ENCODE peak calls at places on chromosomes 16 and 17, in nine cellular contexts. T, E, S, Y, J, U, Z, C and O are unnamed samples.

GRCh38 chr17:73503560-73503959 is 140.7 kb downstream of the SDK2 start:
- DNase-seq in U (no peak), Y (no peak), Z (no peak), S (no peak), C (no peak), T (no peak), J (no peak), E (no peak), O (no peak)

GRCh38 chr16:11299865-11300559 is 18.9 kb upstream of the PRM1 start:
- DNase-seq in E (no peak), J (no peak), S (no peak), U (no peak), Z (no peak), T (no peak), C (no peak), Y (no peak), O (no peak)

GRCh38 chr17:73595068-73595865 is 49.0 kb downstream of the SDK2 start:
- DNase-seq in J (no peak), S (no peak), E (peak; percentile 58), T (peak; percentile 57), U (peak; percentile 51), Z (no peak), C (peak; percentile 54), Y (no peak), O (no peak)

GRCh38 chr16:85970712-85971220 is 71.8 kb downstream of the IRF8 start:
- DNase-seq in S (peak; percentile 9), C (no peak), Z (no peak), U (peak; percentile 36), E (no peak), J (no peak), Y (no peak), T (no peak), O (no peak)

GRCh38 chr16:73847090-73847489 is 449.5 kb upstream of the PSMD7 start:
- DNase-seq in T (no peak), J (no peak), C (no peak), E (no peak), S (no peak), Z (no peak), Y (no peak), U (no peak), O (no peak)

GRCh38 chr16:88695218-88695617 is 8.9 kb upstream of the SNAI3 start:
- DNase-seq in T (no peak), Y (no peak), S (no peak), Z (no peak), J (no peak), C (no peak), U (no peak), E (no peak), O (no peak)

GRCh38 chr16:64196444-64196843 is 925.4 kb downstream of the CDH11 start:
- DNase-seq in S (peak; percentile 58), Z (no peak), E (no peak), J (no peak), C (no peak), U (no peak), T (no peak), Y (peak; percentile 15), O (no peak)

GRCh38 chr17:64084086-64084939 is 45.6 kb downstream of the ERN1 start:
- DNase-seq in Z (no peak), C (no peak), J (no peak), Y (no peak), E (no peak), S (peak; percentile 53), T (peak; percentile 66), U (peak; percentile 62), O (no peak)

GRCh38 chr16:19804538-19805323 is 79.9 kb downstream of the GPRC5B start:
- DNase-seq in J (peak; percentile 48), Z (no peak), E (peak; percentile 75), Y (no peak), U (peak; percentile 46), S (peak; percentile 39), T (peak; percentile 71), C (peak; percentile 66), O (peak; percentile 71)

GRCh38 chr16:29995911-29996772 is at the start of gene INO80E:
- DNase-seq in U (peak; percentile 94), T (peak; percentile 99), Y (peak; percentile 66), Z (peak; percentile 97), E (peak; percentile 100), S (peak; percentile 94), C (peak; percentile 100), J (peak; percentile 97), O (peak; percentile 98)

GRCh38 chr17:38332735-38333134 is 11.0 kb downstream of the GPR179 start:
- DNase-seq in C (no peak), S (no peak), E (no peak), Y (no peak), U (no peak), T (no peak), Z (no peak), J (no peak), O (no peak)

GRCh38 chr17:28528329-28529011 is 22.3 kb downstream of the FOXN1 start:
- DNase-seq in E (no peak), Y (no peak), Z (no peak), J (no peak), T (no peak), C (no peak), S (peak; percentile 29), U (no peak), O (no peak)

GRCh38 chr16:24423332-24423731 is 116.0 kb upstream of the RBBP6 start:
- DNase-seq in U (no peak), C (no peak), Z (no peak), T (no peak), J (no peak), E (no peak), Y (no peak), S (no peak), O (no peak)

GRCh38 chr16:2952679-2953078 is 11.4 kb upstream of the KREMEN2 start:
- DNase-seq in Z (no peak), Y (no peak), C (no peak), U (no peak), E (no peak), T (no peak), S (no peak), J (no peak), O (no peak)

GRCh38 chr17:30790279-30790678 is 34.2 kb downstream of the CRLF3 start:
- DNase-seq in S (no peak), E (no peak), T (no peak), Y (no peak), J (no peak), U (no peak), C (no peak), Z (no peak), O (no peak)

GRCh38 chr16:4826980-4827379 is 20.1 kb downstream of the GLYR1 start:
- DNase-seq in T (no peak), Z (no peak), S (no peak), U (no peak), Y (no peak), C (no peak), J (no peak), E (no peak), O (no peak)

GRCh38 chr17:62860962-62861873 is 53.1 kb upstream of the MARCHF10 start:
- DNase-seq in Z (no peak), T (no peak), Y (no peak), S (peak; percentile 46), E (no peak), J (no peak), U (no peak), C (no peak), O (peak; percentile 61)

GRCh38 chr17:75625813-75626486 is 7.3 kb upstream of the SMIM5 start:
- DNase-seq in Y (no peak), T (no peak), E (peak; percentile 52), J (no peak), S (peak; percentile 23), Z (no peak), U (no peak), C (no peak), O (no peak)

GRCh38 chr17:66437466-66438026 is 135.1 kb downstream of the PRKCA start:
- DNase-seq in Z (no peak), C (no peak), T (no peak), U (no peak), E (no peak), S (peak; percentile 25), J (no peak), Y (no peak), O (no peak)

GRCh38 chr16:87550510-87550961 is 51.8 kb upstream of the JPH3 start:
- DNase-seq in Y (no peak), E (peak; percentile 64), S (peak; percentile 26), Z (peak; percentile 25), T (peak; percentile 67), J (no peak), U (no peak), C (peak; percentile 57), O (peak; percentile 51)

GRCh38 chr17:27340990-27341595 is 47.2 kb downstream of the WSB1 start:
- DNase-seq in T (no peak), Z (no peak), U (no peak), S (no peak), Y (no peak), J (no peak), E (no peak), C (no peak), O (no peak)

GRCh38 chr17:75889454-75889853 is 7.3 kb downstream of the TRIM65 start:
- DNase-seq in S (peak; percentile 41), U (peak; percentile 46), J (no peak), C (no peak), E (no peak), Y (no peak), T (no peak), Z (no peak), O (no peak)

GRCh38 chr17:3008336-3009279 is 54.8 kb downstream of the OR1D5 start:
- DNase-seq in Z (no peak), S (no peak), T (peak; percentile 30), C (no peak), U (no peak), E (no peak), Y (no peak), J (no peak), O (no peak)

GRCh38 chr16:82361885-82362284 is 191.9 kb upstream of the MPHOSPH6 start:
- DNase-seq in E (no peak), S (no peak), C (no peak), Y (no peak), U (no peak), J (no peak), Z (no peak), T (no peak), O (no peak)

GRCh38 chr16:50281391-50282009 is 15.1 kb downstream of the ADCY7 start:
- DNase-seq in Y (no peak), S (no peak), C (peak; percentile 18), T (peak; percentile 47), J (no peak), U (no peak), Z (no peak), E (no peak), O (no peak)

GRCh38 chr17:19360772-19361171 is 1.8 kb downstream of the B9D1 start:
- DNase-seq in Y (no peak), J (no peak), C (no peak), S (no peak), U (no peak), T (no peak), Z (no peak), E (no peak), O (no peak)

GRCh38 chr17:28760987-28761562 is 17.3 kb downstream of the TRAF4 start:
- DNase-seq in Y (no peak), S (peak; percentile 67), E (no peak), U (peak; percentile 52), J (no peak), Z (no peak), T (peak; percentile 89), C (peak; percentile 54), O (peak; percentile 75)

GRCh38 chr16:70682239-70683145 is 3.4 kb downstream of the MTSS2 start:
- DNase-seq in U (no peak), C (peak; percentile 10), Z (no peak), J (no peak), S (no peak), Y (no peak), E (no peak), T (no peak), O (no peak)

GRCh38 chr16:67158637-67159600 is 790 bp downstream of the TRADD start:
- DNase-seq in C (no peak), T (peak; percentile 79), Y (no peak), U (peak; percentile 53), Z (peak; percentile 65), E (peak; percentile 88), J (no peak), S (peak; percentile 35), O (no peak)

GRCh38 chr17:17884281-17885028 is 47.7 kb upstream of the SREBF1 start:
- DNase-seq in T (no peak), J (no peak), C (no peak), Z (no peak), Y (no peak), E (no peak), S (no peak), U (no peak), O (no peak)

GRCh38 chr17:39096435-39097158 is 54.8 kb downstream of the PLXDC1 start:
- DNase-seq in Z (no peak), E (peak; percentile 81), C (no peak), J (no peak), Y (no peak), T (no peak), S (no peak), U (no peak), O (no peak)